ENCODE peak calls at places on chromosomes 13 and 19, in seven cellular contexts. One of them, this sample, is unnamed. For H3K9me2 and H3K36me3, the result is how much of the 10 kb centered on the place peaks cover.

GRCh38 chr13:42486711-42487198 is 87.2 kb upstream of the TNFSF11 start:
- DNase-seq in HCT116: no peak
- DNase-seq in MM.1S: no peak
- DNase-seq in GM23338: no peak
- DNase-seq in GM23248: peak
- DNase-seq in hepatocyte: no peak
- DNase-seq in Karpas-422: no peak
- DNase-seq in this sample: peak

GRCh38 chr13:103130681-103131210 is 64.5 kb upstream of the SLC10A2 start:
- DNase-seq in HCT116: no peak
- DNase-seq in Karpas-422: no peak
- DNase-seq in hepatocyte: peak
- DNase-seq in MM.1S: peak
- DNase-seq in GM23248: no peak
- DNase-seq in GM23338: no peak
- DNase-seq in this sample: no peak

GRCh38 chr13:44493213-44493812 is 82.8 kb downstream of the TSC22D1 start:
- DNase-seq in GM23248: no peak
- DNase-seq in hepatocyte: no peak
- DNase-seq in GM23338: peak
- DNase-seq in HCT116: no peak
- DNase-seq in Karpas-422: no peak
- DNase-seq in MM.1S: no peak
- DNase-seq in this sample: no peak

GRCh38 chr13:39527961-39528720 is 74.9 kb downstream of the LHFPL6 start:
- DNase-seq in Karpas-422: no peak
- DNase-seq in GM23248: peak
- DNase-seq in MM.1S: no peak
- DNase-seq in GM23338: no peak
- DNase-seq in HCT116: peak
- DNase-seq in hepatocyte: no peak
- DNase-seq in this sample: peak

GRCh38 chr19:38318595-38319142 is 976 bp upstream of the KCNK6 start:
- DNase-seq in Karpas-422: no peak
- DNase-seq in MM.1S: no peak
- DNase-seq in hepatocyte: no peak
- DNase-seq in GM23248: no peak
- DNase-seq in GM23338: no peak
- DNase-seq in HCT116: no peak
- DNase-seq in this sample: no peak

GRCh38 chr13:23500858-23501257 is 67.4 kb upstream of the SACS start:
- DNase-seq in hepatocyte: peak
- DNase-seq in GM23248: peak
- DNase-seq in HCT116: no peak
- DNase-seq in GM23338: no peak
- DNase-seq in Karpas-422: no peak
- DNase-seq in MM.1S: no peak
- DNase-seq in this sample: peak

GRCh38 chr13:93861818-93862217 is 617.7 kb downstream of the DCT start:
- DNase-seq in Karpas-422: no peak
- DNase-seq in hepatocyte: peak
- DNase-seq in GM23338: no peak
- DNase-seq in HCT116: no peak
- DNase-seq in GM23248: peak
- DNase-seq in MM.1S: no peak
- DNase-seq in this sample: no peak

GRCh38 chr13:43596924-43597598 is 189.7 kb downstream of the ENOX1 start:
- DNase-seq in HCT116: no peak
- DNase-seq in Karpas-422: no peak
- DNase-seq in GM23338: no peak
- DNase-seq in GM23248: no peak
- DNase-seq in MM.1S: no peak
- DNase-seq in hepatocyte: no peak
- DNase-seq in this sample: no peak

GRCh38 chr13:62847520-62847919 is 1431.9 kb upstream of the PCDH20 start:
- DNase-seq in Karpas-422: no peak
- DNase-seq in GM23248: no peak
- DNase-seq in HCT116: no peak
- DNase-seq in hepatocyte: no peak
- DNase-seq in GM23338: no peak
- DNase-seq in MM.1S: no peak
- DNase-seq in this sample: no peak

GRCh38 chr13:44710576-44710975 is 134.4 kb upstream of the TSC22D1 start:
- DNase-seq in Karpas-422: no peak
- DNase-seq in GM23338: no peak
- DNase-seq in GM23248: peak
- DNase-seq in hepatocyte: no peak
- DNase-seq in MM.1S: no peak
- DNase-seq in HCT116: peak
- DNase-seq in this sample: peak

GRCh38 chr13:102707465-102707864 is 12.6 kb upstream of the METTL21C start:
- DNase-seq in Karpas-422: no peak
- DNase-seq in HCT116: no peak
- DNase-seq in hepatocyte: no peak
- DNase-seq in GM23338: no peak
- DNase-seq in MM.1S: no peak
- DNase-seq in GM23248: peak
- DNase-seq in this sample: peak

DNA sequence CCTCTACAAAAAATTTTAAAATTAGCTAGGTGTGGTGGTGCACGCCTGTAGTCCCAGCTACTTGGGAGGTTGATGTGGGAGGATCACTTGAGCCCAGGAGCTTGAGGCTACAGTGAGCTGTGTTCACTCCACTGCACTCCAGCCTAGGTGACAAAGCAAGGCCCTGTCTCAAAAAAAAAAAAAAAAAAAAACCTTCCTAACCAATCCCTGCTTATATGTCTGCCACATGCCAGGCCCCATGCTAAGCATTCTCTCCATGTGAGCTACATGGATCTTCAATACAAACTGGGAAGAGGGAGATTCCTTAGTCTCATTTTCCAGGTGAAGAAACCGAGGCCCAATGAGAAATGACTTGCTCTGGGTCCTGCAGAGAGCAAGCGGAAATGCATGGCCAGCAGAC is 2.3 kb upstream of the OVOL3 start:
- DNase-seq in HCT116: no peak
- DNase-seq in hepatocyte: no peak
- DNase-seq in GM23338: no peak
- DNase-seq in Karpas-422: no peak
- DNase-seq in MM.1S: no peak
- DNase-seq in GM23248: no peak
- DNase-seq in this sample: no peak
- H3K9me2 ChIP-seq in HCT116: under half
- H3K9me2 ChIP-seq in hepatocyte: under half
- H3K9me2 ChIP-seq in GM23338: under half
- H3K9me2 ChIP-seq in Karpas-422: under half
- H3K9me2 ChIP-seq in MM.1S: under half
- H3K9me2 ChIP-seq in GM23248: under half
- H3K9me2 ChIP-seq in this sample: under half

GRCh38 chr19:50514346-50515167 is 844 bp upstream of the ASPDH start:
- DNase-seq in hepatocyte: no peak
- DNase-seq in GM23338: no peak
- DNase-seq in Karpas-422: no peak
- DNase-seq in MM.1S: no peak
- DNase-seq in GM23248: no peak
- DNase-seq in HCT116: no peak
- DNase-seq in this sample: no peak

GRCh38 chr19:50513746-50514345 is at the start of gene ASPDH:
- DNase-seq in Karpas-422: peak
- DNase-seq in GM23338: no peak
- DNase-seq in HCT116: no peak
- DNase-seq in MM.1S: no peak
- DNase-seq in GM23248: no peak
- DNase-seq in hepatocyte: peak
- DNase-seq in this sample: no peak

GRCh38 chr19:50516859-50517703 is 3.4 kb upstream of the ASPDH start:
- DNase-seq in MM.1S: no peak
- DNase-seq in hepatocyte: no peak
- DNase-seq in HCT116: no peak
- DNase-seq in GM23248: no peak
- DNase-seq in GM23338: peak
- DNase-seq in Karpas-422: no peak
- DNase-seq in this sample: no peak

GRCh38 chr19:50516456-50516855 is 2.7 kb upstream of the ASPDH start:
- DNase-seq in hepatocyte: no peak
- DNase-seq in Karpas-422: peak
- DNase-seq in GM23338: peak
- DNase-seq in GM23248: no peak
- DNase-seq in HCT116: no peak
- DNase-seq in MM.1S: no peak
- DNase-seq in this sample: no peak

GRCh38 chr19:50515168-50515561 is 1.5 kb upstream of the ASPDH start:
- DNase-seq in Karpas-422: no peak
- DNase-seq in HCT116: no peak
- DNase-seq in GM23338: no peak
- DNase-seq in hepatocyte: no peak
- DNase-seq in GM23248: no peak
- DNase-seq in MM.1S: no peak
- DNase-seq in this sample: no peak
- H3K36me3 ChIP-seq in Karpas-422: under half
- H3K36me3 ChIP-seq in HCT116: under half
- H3K36me3 ChIP-seq in GM23338: under half
- H3K36me3 ChIP-seq in hepatocyte: under half
- H3K36me3 ChIP-seq in GM23248: under half
- H3K36me3 ChIP-seq in MM.1S: under half
- H3K36me3 ChIP-seq in this sample: under half

GRCh38 chr19:41376998-41377365 is 649 bp downstream of the TMEM91 start:
- DNase-seq in hepatocyte: no peak
- DNase-seq in GM23248: peak
- DNase-seq in HCT116: no peak
- DNase-seq in Karpas-422: no peak
- DNase-seq in GM23338: no peak
- DNase-seq in MM.1S: no peak
- DNase-seq in this sample: no peak
- H2AFZ ChIP-seq in hepatocyte: peak
- H2AFZ ChIP-seq in GM23248: peak
- H2AFZ ChIP-seq in HCT116: no peak
- H2AFZ ChIP-seq in Karpas-422: no peak
- H2AFZ ChIP-seq in GM23338: peak
- H2AFZ ChIP-seq in MM.1S: no peak
- H2AFZ ChIP-seq in this sample: no peak

GRCh38 chr13:91809161-91809560 is 410.7 kb downstream of the GPC5 start:
- DNase-seq in MM.1S: no peak
- DNase-seq in GM23248: no peak
- DNase-seq in GM23338: no peak
- DNase-seq in Karpas-422: no peak
- DNase-seq in HCT116: no peak
- DNase-seq in hepatocyte: no peak
- DNase-seq in this sample: no peak
- H3K9me2 ChIP-seq in MM.1S: under half
- H3K9me2 ChIP-seq in GM23248: under half
- H3K9me2 ChIP-seq in GM23338: under half
- H3K9me2 ChIP-seq in Karpas-422: under half
- H3K9me2 ChIP-seq in HCT116: under half
- H3K9me2 ChIP-seq in hepatocyte: under half
- H3K9me2 ChIP-seq in this sample: under half

GRCh38 chr19:19652482-19653295 is 9.2 kb upstream of the GMIP start:
- DNase-seq in MM.1S: no peak
- DNase-seq in HCT116: no peak
- DNase-seq in hepatocyte: peak
- DNase-seq in GM23248: peak
- DNase-seq in Karpas-422: no peak
- DNase-seq in GM23338: no peak
- DNase-seq in this sample: peak
- H3K36me3 ChIP-seq in MM.1S: under half
- H3K36me3 ChIP-seq in HCT116: under half
- H3K36me3 ChIP-seq in hepatocyte: under half
- H3K36me3 ChIP-seq in GM23248: under half
- H3K36me3 ChIP-seq in Karpas-422: under half
- H3K36me3 ChIP-seq in GM23338: under half
- H3K36me3 ChIP-seq in this sample: half or more

GRCh38 chr19:17681505-17682125 is 6.5 kb downstream of the UNC13A start:
- DNase-seq in GM23248: peak
- DNase-seq in GM23338: peak
- DNase-seq in hepatocyte: peak
- DNase-seq in Karpas-422: peak
- DNase-seq in MM.1S: peak
- DNase-seq in HCT116: no peak
- DNase-seq in this sample: peak
- H2AFZ ChIP-seq in GM23248: no peak
- H2AFZ ChIP-seq in GM23338: no peak
- H2AFZ ChIP-seq in hepatocyte: no peak
- H2AFZ ChIP-seq in Karpas-422: no peak
- H2AFZ ChIP-seq in MM.1S: no peak
- H2AFZ ChIP-seq in HCT116: no peak
- H2AFZ ChIP-seq in this sample: no peak

GRCh38 chr13:99208845-99209527 is 8.3 kb downstream of the UBAC2 start:
- DNase-seq in HCT116: no peak
- DNase-seq in Karpas-422: no peak
- DNase-seq in GM23248: no peak
- DNase-seq in MM.1S: no peak
- DNase-seq in GM23338: no peak
- DNase-seq in hepatocyte: no peak
- DNase-seq in this sample: no peak
- H3K9me2 ChIP-seq in HCT116: under half
- H3K9me2 ChIP-seq in Karpas-422: under half
- H3K9me2 ChIP-seq in GM23248: under half
- H3K9me2 ChIP-seq in MM.1S: under half
- H3K9me2 ChIP-seq in GM23338: under half
- H3K9me2 ChIP-seq in hepatocyte: under half
- H3K9me2 ChIP-seq in this sample: under half

DNA sequence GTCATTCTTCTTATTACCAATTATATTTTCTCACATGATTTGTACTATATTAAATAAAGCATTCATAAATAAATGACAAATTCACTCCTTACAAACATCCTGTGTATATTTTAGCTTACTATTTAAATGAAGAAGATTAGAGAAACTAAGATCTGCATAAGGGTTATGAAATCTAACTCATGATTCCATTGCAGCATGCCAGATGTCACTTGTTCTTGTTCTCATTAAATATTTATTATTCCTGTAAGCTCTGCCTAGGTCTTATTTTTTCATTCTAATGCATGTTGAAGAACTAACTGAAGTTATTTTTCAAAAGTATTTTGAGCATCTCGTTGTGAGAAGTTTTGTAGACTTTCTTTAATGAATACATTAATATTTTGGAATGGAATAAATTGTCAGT is 18.4 kb downstream of the NUP58 start:
- DNase-seq in GM23338: no peak
- DNase-seq in MM.1S: no peak
- DNase-seq in Karpas-422: no peak
- DNase-seq in GM23248: no peak
- DNase-seq in HCT116: no peak
- DNase-seq in hepatocyte: no peak
- DNase-seq in this sample: no peak
- H3K36me3 ChIP-seq in GM23338: under half
- H3K36me3 ChIP-seq in MM.1S: under half
- H3K36me3 ChIP-seq in Karpas-422: half or more
- H3K36me3 ChIP-seq in GM23248: half or more
- H3K36me3 ChIP-seq in HCT116: half or more
- H3K36me3 ChIP-seq in hepatocyte: under half
- H3K36me3 ChIP-seq in this sample: half or more